ENCODE peak calls at places on chromosome 10, in eight cellular contexts. R, V, O, P, X, M, N and K are unnamed samples.

GRCh38 chr10:22479419-22479818 is 134.1 kb downstream of the SPAG6 start:
- DNase-seq in P (no peak), R (no peak), N (no peak), V (no peak), O (no peak), X (no peak), M (no peak), K (no peak)

GRCh38 chr10:1049425-1049958 is 573 bp upstream of the IDI1 start:
- DNase-seq in X (no peak), R (no peak), N (no peak), O (no peak), V (no peak), P (no peak), M (no peak), K (no peak)

GRCh38 chr10:11162828-11163599 is 145.3 kb downstream of the CELF2 start:
- DNase-seq in N (peak), R (peak), P (peak), O (no peak), M (no peak), V (no peak), X (no peak), K (no peak)

GRCh38 chr10:131854579-131855335 is 46.1 kb upstream of the PPP2R2D start:
- DNase-seq in P (no peak), X (no peak), O (peak), R (no peak), M (no peak), V (no peak), N (no peak), K (no peak)

GRCh38 chr10:42428534-42428933 is 209.8 kb downstream of the ZNF33B start:
- DNase-seq in P (no peak), X (no peak), M (no peak), R (no peak), V (no peak), N (no peak), O (no peak), K (peak)

GRCh38 chr10:3068968-3069737 is 1.8 kb downstream of the PFKP start:
- DNase-seq in V (no peak), N (no peak), X (peak), M (peak), P (no peak), R (peak), O (peak), K (peak)

GRCh38 chr10:80094236-80094635 is 15.8 kb downstream of the TMEM254 start:
- DNase-seq in M (no peak), V (no peak), P (no peak), R (no peak), N (no peak), X (no peak), O (no peak), K (no peak)

GRCh38 chr10:131180086-131180485 is 131.4 kb downstream of the TCERG1L start:
- DNase-seq in M (no peak), O (no peak), X (no peak), R (no peak), N (no peak), P (no peak), V (no peak), K (no peak)

GRCh38 chr10:5975641-5976473 is 1.5 kb downstream of the IL15RA start:
- DNase-seq in R (peak), P (no peak), N (peak), X (peak), V (no peak), O (peak), M (no peak), K (peak)

GRCh38 chr10:83076443-83076842 is 1062.9 kb upstream of the GHITM start:
- DNase-seq in V (no peak), O (no peak), R (no peak), P (no peak), N (no peak), M (no peak), X (no peak), K (no peak)

GRCh38 chr10:10092581-10092980 is 925.1 kb upstream of the CELF2 start:
- DNase-seq in X (no peak), O (no peak), V (no peak), M (no peak), R (no peak), P (no peak), N (no peak), K (peak)

GRCh38 chr10:93820434-93820833 is 62.7 kb downstream of the LGI1 start:
- DNase-seq in X (no peak), M (peak), O (no peak), R (no peak), N (no peak), P (no peak), V (no peak), K (peak)

GRCh38 chr10:125084191-125085186 is 75.9 kb downstream of the CTBP2 start:
- DNase-seq in V (no peak), N (no peak), M (peak), P (peak), X (peak), O (peak), R (no peak), K (peak)

GRCh38 chr10:35307297-35307696 is 29.0 kb upstream of the CCNY start:
- DNase-seq in M (no peak), O (no peak), R (no peak), P (no peak), X (no peak), N (no peak), V (no peak), K (no peak)

GRCh38 chr10:12067336-12067735 is 1.4 kb upstream of the DHTKD1 start:
- DNase-seq in R (no peak), O (no peak), X (peak), N (no peak), M (peak), V (no peak), P (no peak), K (peak)

GRCh38 chr10:133378251-133379096 is 588 bp upstream of the PAOX start:
- DNase-seq in V (no peak), O (peak), N (peak), P (peak), R (peak), X (peak), M (peak), K (peak)